ENCODE peak calls at places on chromosomes 3 and 15, in eight cellular contexts. Q, P, V, S, Y, C, U and L are unnamed samples.

GRCh38 chr15:66691727-66692126 is 10.3 kb upstream of the SMAD6 start:
- DNase-seq in Q (no peak), P (no peak), V (no peak), S (no peak), Y (no peak), C (no peak), U (no peak), L (no peak)

GRCh38 chr3:100602506-100603444 is 6.6 kb upstream of the ADGRG7 start:
- DNase-seq in Q (peak), P (no peak), V (no peak), S (no peak), Y (no peak), C (no peak), U (no peak), L (no peak)

GRCh38 chr3:147394168-147394941 is 12.0 kb downstream of the ZIC4 start:
- DNase-seq in Q (no peak), P (no peak), V (no peak), S (no peak), Y (no peak), C (no peak), U (peak), L (no peak)

GRCh38 chr15:88630141-88630721 is 8.6 kb upstream of the ISG20 start:
- DNase-seq in Q (no peak), P (no peak), V (no peak), S (no peak), Y (no peak), C (peak), U (no peak), L (no peak)

GRCh38 chr3:25751691-25752090 is 31.6 kb downstream of the NGLY1 start:
- DNase-seq in Q (no peak), P (no peak), V (no peak), S (no peak), Y (no peak), C (no peak), U (no peak), L (no peak)

GRCh38 chr3:23071306-23071705 is 131.8 kb upstream of the UBE2E2 start:
- DNase-seq in Q (no peak), P (no peak), V (no peak), S (no peak), Y (no peak), C (no peak), U (no peak), L (no peak)

GRCh38 chr3:175965036-175965435 is 1105.9 kb downstream of the NAALADL2 start:
- DNase-seq in Q (no peak), P (no peak), V (no peak), S (no peak), Y (no peak), C (no peak), U (no peak), L (no peak)

GRCh38 chr3:100261481-100261903 is 700 bp downstream of the TBC1D23 start:
- DNase-seq in Q (peak), P (no peak), V (no peak), S (no peak), Y (no peak), C (no peak), U (no peak), L (no peak)

GRCh38 chr3:138254199-138254598 is 67.1 kb downstream of the ARMC8 start:
- DNase-seq in Q (no peak), P (no peak), V (no peak), S (no peak), Y (no peak), C (no peak), U (no peak), L (no peak)

GRCh38 chr3:122481390-122481789 is 33.3 kb downstream of the KPNA1 start:
- DNase-seq in Q (no peak), P (no peak), V (no peak), S (no peak), Y (no peak), C (no peak), U (no peak), L (no peak)

DNA sequence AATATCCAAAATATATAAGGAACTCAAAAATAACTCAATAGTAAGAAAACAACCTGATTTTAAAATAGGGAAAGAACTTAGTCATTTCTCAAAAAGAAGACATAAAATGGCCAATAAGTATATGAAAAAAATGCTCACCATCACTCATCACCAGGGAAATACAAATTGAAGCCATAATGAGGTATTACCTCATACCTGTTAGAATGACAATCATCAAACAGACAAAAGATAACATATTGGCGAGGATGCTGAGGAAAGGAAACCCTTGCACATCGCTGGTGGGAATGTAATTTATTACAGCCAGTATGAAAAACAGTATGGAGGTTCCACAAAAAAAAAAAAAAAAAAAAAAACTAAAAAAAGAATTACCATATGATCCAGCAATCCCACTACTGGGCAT is 38.2 kb downstream of the KPNA1 start:
- DNase-seq in Q (no peak), P (no peak), V (no peak), S (no peak), Y (no peak), C (no peak), U (no peak), L (no peak)
- TF ChIP-seq CTCF in Q (no peak), P (no peak), V (no peak), S (no peak), Y (no peak), C (no peak), U (no peak), L (no peak)

DNA sequence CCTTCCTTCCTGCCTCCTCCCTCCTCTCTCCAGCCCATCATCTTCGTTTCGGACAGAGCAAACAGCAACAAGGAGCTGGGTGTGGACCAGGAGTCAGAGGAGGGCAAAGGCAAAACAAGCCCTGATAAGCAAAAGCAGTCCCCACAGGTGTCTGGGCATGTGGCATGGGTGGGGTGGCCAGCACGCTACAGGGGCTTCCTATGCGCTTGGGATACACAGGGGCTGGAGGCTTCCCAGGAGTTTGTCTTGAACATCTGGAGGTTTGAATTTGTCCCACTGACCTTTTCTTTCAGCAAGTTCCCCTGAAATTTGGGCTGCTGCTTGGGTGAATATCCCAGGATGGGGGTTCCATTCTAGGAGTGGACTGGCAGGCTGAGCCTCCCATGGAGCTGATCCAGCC is 48.9 kb downstream of the CAPN3 start:
- DNase-seq in Q (no peak), P (no peak), V (no peak), S (no peak), Y (no peak), C (no peak), U (peak), L (no peak)
- TF ChIP-seq CTCF in Q (no peak), P (no peak), V (no peak), S (no peak), Y (no peak), C (no peak), U (no peak), L (no peak)

GRCh38 chr3:34200576-34200975 is 402.1 kb downstream of the PDCD6IP start:
- DNase-seq in Q (no peak), P (no peak), V (no peak), S (no peak), Y (no peak), C (no peak), U (no peak), L (no peak)
- TF ChIP-seq CTCF in Q (no peak), P (no peak), V (no peak), S (no peak), Y (no peak), C (no peak), U (no peak), L (no peak)

GRCh38 chr3:155995525-155996370 is 124.6 kb upstream of the KCNAB1 start:
- DNase-seq in Q (peak), P (no peak), V (no peak), S (no peak), Y (no peak), C (no peak), U (no peak), L (no peak)
- TF ChIP-seq CTCF in Q (peak), P (peak), V (peak), S (peak), Y (no peak), C (no peak), U (no peak), L (no peak)

GRCh38 chr3:177776656-177777055 is 579.4 kb upstream of the TBL1XR1 start:
- DNase-seq in Q (peak), P (no peak), V (no peak), S (no peak), Y (no peak), C (no peak), U (no peak), L (no peak)

GRCh38 chr3:177778633-177779032 is 581.4 kb upstream of the TBL1XR1 start:
- DNase-seq in Q (no peak), P (no peak), V (no peak), S (no peak), Y (no peak), C (no peak), U (no peak), L (no peak)

GRCh38 chr3:177772908-177773557 is 575.8 kb upstream of the TBL1XR1 start:
- DNase-seq in Q (no peak), P (no peak), V (no peak), S (peak), Y (no peak), C (no peak), U (no peak), L (no peak)

GRCh38 chr3:177781686-177782161 is 584.4 kb upstream of the TBL1XR1 start:
- DNase-seq in Q (peak), P (no peak), V (no peak), S (peak), Y (peak), C (no peak), U (peak), L (no peak)

GRCh38 chr3:177777699-177778098 is 580.4 kb upstream of the TBL1XR1 start:
- DNase-seq in Q (peak), P (peak), V (peak), S (peak), Y (no peak), C (peak), U (no peak), L (no peak)
- TF ChIP-seq CTCF in Q (peak), P (peak), V (peak), S (peak), Y (peak), C (peak), U (no peak), L (peak)

GRCh38 chr15:44713006-44713966 is 2.0 kb downstream of the B2M start:
- DNase-seq in Q (peak), P (no peak), V (no peak), S (no peak), Y (no peak), C (no peak), U (no peak), L (no peak)
- TF ChIP-seq CTCF in Q (peak), P (peak), V (peak), S (no peak), Y (no peak), C (no peak), U (no peak), L (peak)

GRCh38 chr15:43270113-43270665 is 3.5 kb upstream of the TGM5 start:
- DNase-seq in Q (no peak), P (no peak), V (no peak), S (no peak), Y (peak), C (no peak), U (peak), L (no peak)

GRCh38 chr15:43266386-43266785 is 342 bp downstream of the TGM5 start:
- DNase-seq in Q (no peak), P (no peak), V (no peak), S (no peak), Y (peak), C (no peak), U (peak), L (no peak)

GRCh38 chr15:43266834-43267233 is at the start of gene TGM5:
- DNase-seq in Q (no peak), P (no peak), V (no peak), S (no peak), Y (peak), C (no peak), U (peak), L (no peak)

GRCh38 chr15:43267439-43267838 is 711 bp upstream of the TGM5 start:
- DNase-seq in Q (no peak), P (no peak), V (no peak), S (no peak), Y (peak), C (no peak), U (peak), L (no peak)

DNA sequence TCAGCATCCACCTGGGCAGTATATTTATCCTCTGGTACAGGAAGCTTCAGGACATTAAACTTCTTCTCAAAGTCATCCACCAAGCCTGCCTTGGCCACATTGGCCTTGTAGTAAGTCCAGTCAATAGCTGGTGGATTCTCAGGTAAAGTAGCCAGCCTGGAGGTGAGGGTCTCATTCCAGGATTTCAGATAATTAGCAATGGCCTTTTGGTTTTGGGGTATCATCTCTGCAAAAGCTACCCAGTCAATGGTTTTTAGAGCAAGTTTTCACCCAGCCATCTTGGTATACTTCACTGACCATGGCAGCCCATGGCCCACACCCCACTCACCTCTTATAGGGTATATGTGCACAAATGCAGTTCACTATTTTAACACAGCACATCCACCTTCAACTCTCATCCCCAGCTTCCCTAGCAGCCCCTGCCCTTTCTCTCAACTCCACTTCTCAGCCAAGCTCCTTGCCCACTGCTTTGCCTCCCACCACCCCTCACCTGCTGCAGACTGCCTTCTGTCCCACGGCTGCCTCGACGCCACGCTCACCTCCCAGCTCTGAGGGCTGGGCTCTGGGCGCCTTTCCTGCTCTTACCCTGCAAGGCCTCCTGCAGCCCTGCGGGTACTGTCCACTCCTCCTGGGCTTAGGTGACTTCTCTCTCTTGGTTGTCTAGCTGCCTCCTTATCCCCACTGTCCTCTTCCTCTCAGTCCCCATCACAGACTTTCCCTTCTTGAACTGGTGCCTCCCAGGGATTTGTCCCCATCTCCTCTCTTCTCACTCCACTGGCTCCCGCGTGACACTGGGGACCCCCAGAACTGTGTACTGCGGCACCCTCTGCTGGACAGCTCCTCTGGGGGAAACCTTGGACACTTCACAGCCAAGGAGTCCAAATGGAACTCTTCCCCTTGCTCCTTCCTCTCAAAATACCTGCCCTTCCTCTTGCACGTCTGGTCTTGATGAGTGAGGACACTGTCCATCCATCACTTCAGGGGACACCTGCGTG is 1.7 kb upstream of the TGM5 start:
- DNase-seq in Q (peak), P (no peak), V (peak), S (no peak), Y (peak), C (no peak), U (peak), L (no peak)
- TF ChIP-seq CTCF in Q (peak), P (peak), V (peak), S (peak), Y (no peak), C (no peak), U (no peak), L (no peak)

GRCh38 chr3:44554626-44555592 is at the start of gene ZKSCAN7:
- DNase-seq in Q (peak), P (peak), V (peak), S (peak), Y (peak), C (peak), U (peak), L (peak)
- TF ChIP-seq CTCF in Q (peak), P (no peak), V (no peak), S (peak), Y (no peak), C (no peak), U (no peak), L (no peak)

DNA sequence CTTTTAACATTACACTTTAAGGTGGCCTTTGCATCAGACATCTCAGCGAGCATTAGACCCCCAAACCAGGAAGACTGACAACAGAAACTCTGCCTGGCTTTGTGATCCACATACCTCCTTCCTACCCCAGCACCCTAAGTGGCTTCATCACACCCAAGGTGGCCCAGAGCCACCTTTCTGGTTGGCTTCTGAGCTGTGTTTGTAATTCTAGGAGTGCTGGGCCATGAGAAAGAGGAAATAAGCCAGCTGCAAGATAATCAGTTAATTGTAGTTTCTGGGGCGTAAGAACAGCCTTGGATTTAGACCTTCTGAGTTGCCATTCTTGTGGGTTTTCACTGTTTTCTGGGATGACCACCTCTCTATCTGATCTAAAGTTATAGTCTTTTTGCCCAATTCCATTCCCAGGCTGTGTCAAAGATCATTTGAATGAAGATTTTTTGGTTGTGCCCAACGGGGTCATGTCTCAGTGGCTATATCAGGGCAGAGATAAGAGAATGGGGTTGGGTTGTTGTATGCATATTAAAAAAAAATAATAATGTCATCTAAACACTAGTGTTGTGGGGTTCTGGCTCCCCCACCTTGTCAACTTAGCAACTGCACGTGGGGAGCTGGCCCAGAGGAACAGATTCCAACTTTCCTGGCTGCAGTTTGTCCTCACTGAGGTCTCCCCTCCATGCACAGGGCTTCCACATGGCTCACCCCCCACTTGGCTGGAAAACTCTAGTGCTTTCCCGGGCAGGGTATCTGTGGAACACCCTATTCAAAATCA is 234.8 kb upstream of the WNT5A start:
- DNase-seq in Q (peak), P (no peak), V (no peak), S (no peak), Y (no peak), C (peak), U (no peak), L (no peak)
- TF ChIP-seq CTCF in Q (peak), P (peak), V (peak), S (peak), Y (peak), C (peak), U (no peak), L (no peak)

DNA sequence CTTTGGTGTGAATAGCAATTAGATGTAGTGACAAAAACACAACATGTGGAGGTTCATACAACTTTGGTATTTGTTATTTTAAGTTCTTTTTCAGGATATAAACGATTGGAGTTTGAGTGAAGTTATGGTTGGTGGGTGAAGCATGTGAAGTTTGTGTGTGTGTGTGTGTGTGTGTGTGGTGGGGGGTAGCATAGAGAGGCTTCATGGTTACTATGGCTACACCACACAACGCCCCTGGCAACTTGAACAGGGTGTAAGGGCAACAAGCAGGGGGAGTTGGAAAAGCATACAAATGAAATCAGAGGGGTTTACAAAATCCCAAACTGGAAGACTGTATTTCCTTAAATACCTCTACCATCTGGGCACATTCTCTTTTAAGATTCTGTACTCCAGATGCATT is 207.5 kb downstream of the SV2B start:
- DNase-seq in Q (no peak), P (no peak), V (no peak), S (no peak), Y (no peak), C (no peak), U (no peak), L (no peak)
- TF ChIP-seq CTCF in Q (no peak), P (no peak), V (no peak), S (no peak), Y (no peak), C (no peak), U (no peak), L (no peak)